ENCODE peak calls at places on chromosomes 5 and 9, in five cellular contexts. One of them, this sample, is unnamed.
A peak's percentile ranks its signal among the peaks of the same experiment; 100 is the strongest.

GRCh38 chr5:168713051-168713450 is 133.9 kb upstream of the PANK3 start:
- DNase-seq in K562: no peak
- DNase-seq in HepG2: no peak
- DNase-seq in HCT116: no peak
- DNase-seq in H1: no peak
- DNase-seq in this sample: no peak

GRCh38 chr9:133771486-133772482 is 33.6 kb upstream of the SARDH start:
- DNase-seq in K562: no peak
- DNase-seq in HepG2: no peak
- DNase-seq in HCT116: no peak
- DNase-seq in H1: no peak
- DNase-seq in this sample: no peak

GRCh38 chr9:134339183-134339806 is 13.0 kb downstream of the RXRA start:
- DNase-seq in K562: no peak
- DNase-seq in HepG2: no peak
- DNase-seq in HCT116: no peak
- DNase-seq in H1: no peak
- DNase-seq in this sample: no peak

GRCh38 chr5:127320032-127320945 is 29.7 kb downstream of the MEGF10 start:
- DNase-seq in K562: no peak
- DNase-seq in HepG2: no peak
- DNase-seq in HCT116: no peak
- DNase-seq in H1: no peak
- DNase-seq in this sample: peak; percentile 58

GRCh38 chr5:134003957-134004625 is 684 bp downstream of the VDAC1 start:
- DNase-seq in K562: peak; percentile 70
- DNase-seq in HepG2: no peak
- DNase-seq in HCT116: no peak
- DNase-seq in H1: no peak
- DNase-seq in this sample: no peak

GRCh38 chr5:14959443-14960119 is 88.0 kb upstream of the ANKH start:
- DNase-seq in K562: no peak
- DNase-seq in HepG2: peak; percentile 30
- DNase-seq in HCT116: no peak
- DNase-seq in H1: no peak
- DNase-seq in this sample: no peak

GRCh38 chr9:29212590-29213373 is 1639.5 kb upstream of the C9orf72 start:
- DNase-seq in K562: no peak
- DNase-seq in HepG2: no peak
- DNase-seq in HCT116: no peak
- DNase-seq in H1: no peak
- DNase-seq in this sample: no peak

GRCh38 chr9:125961037-125961436 is 213.9 kb downstream of the PBX3 start:
- DNase-seq in K562: no peak
- DNase-seq in HepG2: no peak
- DNase-seq in HCT116: no peak
- DNase-seq in H1: no peak
- DNase-seq in this sample: no peak

GRCh38 chr9:29769019-29769418 is 2195.7 kb upstream of the C9orf72 start:
- DNase-seq in K562: no peak
- DNase-seq in HepG2: no peak
- DNase-seq in HCT116: no peak
- DNase-seq in H1: no peak
- DNase-seq in this sample: no peak

GRCh38 chr9:130463141-130463540 is 18.4 kb downstream of the ASS1 start:
- DNase-seq in K562: no peak
- DNase-seq in HepG2: no peak
- DNase-seq in HCT116: no peak
- DNase-seq in H1: no peak
- DNase-seq in this sample: no peak

GRCh38 chr9:15078345-15078744 is 168.1 kb upstream of the FREM1 start:
- DNase-seq in K562: no peak
- DNase-seq in HepG2: no peak
- DNase-seq in HCT116: no peak
- DNase-seq in H1: no peak
- DNase-seq in this sample: no peak

GRCh38 chr5:132298305-132298704 is 4.1 kb downstream of the SLC22A4 start:
- DNase-seq in K562: no peak
- DNase-seq in HepG2: no peak
- DNase-seq in HCT116: no peak
- DNase-seq in H1: no peak
- DNase-seq in this sample: no peak

GRCh38 chr5:169788168-169788567 is 151.1 kb downstream of the DOCK2 start:
- DNase-seq in K562: no peak
- DNase-seq in HepG2: no peak
- DNase-seq in HCT116: no peak
- DNase-seq in H1: no peak
- DNase-seq in this sample: no peak

GRCh38 chr9:89418112-89418872 is 79.6 kb downstream of the SEMA4D start:
- DNase-seq in K562: no peak
- DNase-seq in HepG2: no peak
- DNase-seq in HCT116: no peak
- DNase-seq in H1: no peak
- DNase-seq in this sample: no peak

GRCh38 chr5:103532116-103532734 is 30.4 kb downstream of the NUDT12 start:
- DNase-seq in K562: no peak
- DNase-seq in HepG2: no peak
- DNase-seq in HCT116: no peak
- DNase-seq in H1: no peak
- DNase-seq in this sample: no peak

GRCh38 chr9:86115886-86116285 is 16.5 kb upstream of the GOLM1 start:
- DNase-seq in K562: no peak
- DNase-seq in HepG2: no peak
- DNase-seq in HCT116: no peak
- DNase-seq in H1: no peak
- DNase-seq in this sample: no peak

GRCh38 chr9:90107021-90107771 is 502.4 kb downstream of the GADD45G start:
- DNase-seq in K562: no peak
- DNase-seq in HepG2: no peak
- DNase-seq in HCT116: no peak
- DNase-seq in H1: no peak
- DNase-seq in this sample: no peak

GRCh38 chr5:137621861-137622823 is 113.7 kb downstream of the KLHL3 start:
- DNase-seq in K562: no peak
- DNase-seq in HepG2: no peak
- DNase-seq in HCT116: no peak
- DNase-seq in H1: no peak
- DNase-seq in this sample: no peak

GRCh38 chr9:4366649-4367330 is 66.9 kb upstream of the GLIS3 start:
- DNase-seq in K562: peak; percentile 28
- DNase-seq in HepG2: peak; percentile 10
- DNase-seq in HCT116: peak; percentile 32
- DNase-seq in H1: peak; percentile 33
- DNase-seq in this sample: no peak

GRCh38 chr9:19386469-19387044 is 6.5 kb upstream of the RPS6 start:
- DNase-seq in K562: no peak
- DNase-seq in HepG2: no peak
- DNase-seq in HCT116: no peak
- DNase-seq in H1: no peak
- DNase-seq in this sample: no peak

GRCh38 chr5:60332244-60333018 is 367.5 kb downstream of the DEPDC1B start:
- DNase-seq in K562: no peak
- DNase-seq in HepG2: no peak
- DNase-seq in HCT116: no peak
- DNase-seq in H1: no peak
- DNase-seq in this sample: no peak

GRCh38 chr9:109401169-109401989 is 80.5 kb upstream of the EPB41L4B start:
- DNase-seq in K562: peak; percentile 73
- DNase-seq in HepG2: peak; percentile 65
- DNase-seq in HCT116: peak; percentile 49
- DNase-seq in H1: peak; percentile 58
- DNase-seq in this sample: no peak

GRCh38 chr5:163309850-163310365 is 127.5 kb upstream of the CCNG1 start:
- DNase-seq in K562: no peak
- DNase-seq in HepG2: no peak
- DNase-seq in HCT116: no peak
- DNase-seq in H1: no peak
- DNase-seq in this sample: no peak

GRCh38 chr9:81848472-81848871 is 79.8 kb upstream of the SPATA31D4 start:
- DNase-seq in K562: no peak
- DNase-seq in HepG2: peak; percentile 7
- DNase-seq in HCT116: no peak
- DNase-seq in H1: no peak
- DNase-seq in this sample: no peak

GRCh38 chr9:76417394-76417793 is 23.2 kb upstream of the RFK start:
- DNase-seq in K562: no peak
- DNase-seq in HepG2: peak; percentile 51
- DNase-seq in HCT116: no peak
- DNase-seq in H1: no peak
- DNase-seq in this sample: no peak
- TF ChIP-seq SRF in K562: no peak
- TF ChIP-seq SRF in HepG2: no peak
- TF ChIP-seq SRF in HCT116: no peak
- TF ChIP-seq SRF in H1: no peak
- TF ChIP-seq SRF in this sample: no peak

GRCh38 chr5:135833961-135834638 is 363 bp upstream of the SLC25A48 start:
- DNase-seq in K562: peak; percentile 54
- DNase-seq in HepG2: no peak
- DNase-seq in HCT116: no peak
- DNase-seq in H1: no peak
- DNase-seq in this sample: no peak
- TF ChIP-seq SRF in K562: no peak
- TF ChIP-seq SRF in HepG2: no peak
- TF ChIP-seq SRF in HCT116: no peak
- TF ChIP-seq SRF in H1: no peak
- TF ChIP-seq SRF in this sample: no peak

DNA sequence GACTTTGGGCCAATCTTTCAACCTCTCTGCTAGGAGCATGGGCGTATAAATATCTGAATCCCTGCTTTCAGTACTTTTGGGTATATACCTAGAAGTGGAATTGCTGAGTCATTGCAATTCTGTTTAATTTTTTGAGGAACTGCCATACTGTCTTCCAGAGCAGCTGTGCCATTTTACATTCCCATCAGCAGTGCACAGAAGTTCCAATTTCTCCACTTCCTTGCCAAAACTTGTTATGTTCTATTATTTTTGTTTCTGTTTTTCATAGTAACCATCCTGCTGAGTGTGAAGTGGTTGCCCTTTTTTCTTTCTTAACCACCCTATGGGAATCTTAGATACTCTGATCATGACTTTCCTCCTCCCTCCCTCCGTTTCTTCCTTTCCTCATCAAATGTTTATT is 11.1 kb upstream of the CCIN start:
- DNase-seq in K562: no peak
- DNase-seq in HepG2: no peak
- DNase-seq in HCT116: no peak
- DNase-seq in H1: no peak
- DNase-seq in this sample: no peak
- TF ChIP-seq SRF in K562: no peak
- TF ChIP-seq SRF in HepG2: no peak
- TF ChIP-seq SRF in HCT116: no peak
- TF ChIP-seq SRF in H1: no peak
- TF ChIP-seq SRF in this sample: no peak

GRCh38 chr5:61631438-61631941 is 299.4 kb downstream of the ZSWIM6 start:
- DNase-seq in K562: no peak
- DNase-seq in HepG2: no peak
- DNase-seq in HCT116: no peak
- DNase-seq in H1: no peak
- DNase-seq in this sample: no peak
- TF ChIP-seq SRF in K562: no peak
- TF ChIP-seq SRF in HepG2: no peak
- TF ChIP-seq SRF in HCT116: no peak
- TF ChIP-seq SRF in H1: no peak
- TF ChIP-seq SRF in this sample: no peak

GRCh38 chr9:272251-273213 is 57.9 kb downstream of the DOCK8 start:
- DNase-seq in K562: peak; percentile 58
- DNase-seq in HepG2: no peak
- DNase-seq in HCT116: no peak
- DNase-seq in H1: no peak
- DNase-seq in this sample: peak; percentile 89
- TF ChIP-seq SRF in K562: no peak
- TF ChIP-seq SRF in HepG2: no peak
- TF ChIP-seq SRF in HCT116: no peak
- TF ChIP-seq SRF in H1: no peak
- TF ChIP-seq SRF in this sample: no peak

This sample was measured in GM12878.